ENCODE peak calls at places on chromosomes 7 and 10, in five cellular contexts. Z is lower leg skin, W is transverse colon, B is substantia nigra, S is sciatic nerve. K is an unnamed sample.

GRCh38 chr10:22681783-22682183 is 32.6 kb downstream of the PIP4K2A start:
- DNase-seq in S (no peak), Z (no peak), B (no peak), W (no peak), K (no peak)

GRCh38 chr7:921071-921461 is 33.4 kb downstream of the ADAP1 start:
- DNase-seq in S (no peak), Z (peak; percentile 80), B (no peak), W (no peak), K (no peak)

GRCh38 chr10:98041352-98042043 is 11.1 kb upstream of the CRTAC1 start:
- DNase-seq in Z (peak; percentile 89), B (no peak), S (peak; percentile 82), W (peak; percentile 56), K (peak; percentile 84)

GRCh38 chr7:27197137-27198042 is 2.5 kb downstream of the HOXA13 start:
- DNase-seq in Z (no peak), S (no peak), B (no peak), W (no peak), K (no peak)

GRCh38 chr10:17954856-17955255 is 3.1 kb downstream of the SLC39A12 start:
- DNase-seq in Z (no peak), B (no peak), W (no peak), S (no peak), K (no peak)

GRCh38 chr7:137295925-137296324 is 47.6 kb downstream of the PTN start:
- DNase-seq in S (no peak), B (no peak), W (no peak), Z (no peak), K (no peak)

GRCh38 chr10:67976292-67977245 is 92.1 kb downstream of the SIRT1 start:
- DNase-seq in W (no peak), Z (no peak), B (no peak), S (no peak), K (no peak)

GRCh38 chr7:113799896-113800295 is 118.9 kb downstream of the PPP1R3A start:
- DNase-seq in W (no peak), S (no peak), Z (no peak), B (no peak), K (no peak)

GRCh38 chr10:29007748-29008610 is 280.9 kb upstream of the LYZL1 start:
- DNase-seq in S (peak; percentile 82), W (no peak), B (no peak), Z (no peak), K (no peak)

GRCh38 chr10:128062837-128063563 is 63.2 kb downstream of the MKI67 start:
- DNase-seq in Z (no peak), S (peak; percentile 59), W (peak; percentile 58), B (no peak), K (peak; percentile 45)

GRCh38 chr7:16594061-16594460 is 51.5 kb downstream of the ANKMY2 start:
- DNase-seq in B (no peak), S (no peak), W (no peak), Z (no peak), K (no peak)

GRCh38 chr10:21315321-21316220 is 209.9 kb downstream of the SKIDA1 start:
- DNase-seq in W (no peak), S (peak; percentile 76), Z (peak; percentile 88), B (no peak), K (no peak)

GRCh38 chr7:135160858-135161653 is 9.5 kb downstream of the CYREN start:
- DNase-seq in W (no peak), B (no peak), S (no peak), Z (no peak), K (no peak)

GRCh38 chr7:120995659-120996058 is 7.1 kb downstream of the CPED1 start:
- DNase-seq in W (no peak), B (no peak), S (no peak), Z (no peak), K (no peak)

GRCh38 chr7:134016223-134016941 is 110.8 kb upstream of the LRGUK start:
- DNase-seq in S (no peak), Z (no peak), W (peak; percentile 16), B (no peak), K (peak; percentile 57)

GRCh38 chr10:78349165-78349516 is 315.5 kb downstream of the RPS24 start:
- DNase-seq in S (peak; percentile 15), B (no peak), W (no peak), Z (no peak), K (no peak)

GRCh38 chr7:78151229-78151628 is 352.7 kb downstream of the PHTF2 start:
- DNase-seq in B (peak; percentile 19), S (no peak), Z (no peak), W (no peak), K (no peak)

GRCh38 chr10:36097696-36098095 is 455.6 kb upstream of the FZD8 start:
- DNase-seq in B (no peak), Z (no peak), S (no peak), W (no peak), K (no peak)

GRCh38 chr7:129150199-129150996 is 5.9 kb downstream of the TSPAN33 start:
- DNase-seq in S (no peak), B (no peak), Z (no peak), W (no peak), K (no peak)

GRCh38 chr7:137480824-137481365 is 137.4 kb upstream of the PTN start:
- DNase-seq in Z (no peak), S (no peak), W (no peak), B (no peak), K (no peak)

K was measured in mucosa of descending colon.